ENCODE peak calls at places on chromosomes 5 and 9, in four cellular contexts. One of them, this sample, is unnamed.

GRCh38 chr9:8492034-8492433 is 692.5 kb upstream of the DMAC1 start:
- DNase-seq in hypothalamus: no peak
- DNase-seq in endothelial cell: no peak
- DNase-seq in HepG2: no peak
- DNase-seq in this sample: no peak

GRCh38 chr9:95077053-95077765 is 240.3 kb downstream of the FANCC start:
- DNase-seq in hypothalamus: no peak
- DNase-seq in endothelial cell: no peak
- DNase-seq in HepG2: no peak
- DNase-seq in this sample: no peak

GRCh38 chr9:69204869-69205268 is 30.8 kb downstream of the TJP2 start:
- DNase-seq in hypothalamus: no peak
- DNase-seq in endothelial cell: no peak
- DNase-seq in HepG2: peak; percentile 47
- DNase-seq in this sample: peak; percentile 18

GRCh38 chr5:138180183-138180782 is 1.4 kb downstream of the KIF20A start:
- DNase-seq in endothelial cell: peak; percentile 13
- DNase-seq in HepG2: peak; percentile 73
- DNase-seq in hypothalamus: no peak
- DNase-seq in this sample: no peak

GRCh38 chr5:142874537-142874936 is 104.4 kb downstream of the ARHGAP26 start:
- DNase-seq in hypothalamus: peak; percentile 9
- DNase-seq in endothelial cell: peak; percentile 67
- DNase-seq in HepG2: peak; percentile 67
- DNase-seq in this sample: no peak

GRCh38 chr5:146548781-146549449 is 32.9 kb upstream of the GPR151 start:
- DNase-seq in HepG2: no peak
- DNase-seq in hypothalamus: no peak
- DNase-seq in endothelial cell: no peak
- DNase-seq in this sample: no peak

GRCh38 chr9:115237383-115238087 is 119.6 kb upstream of the TNC start:
- DNase-seq in HepG2: no peak
- DNase-seq in endothelial cell: no peak
- DNase-seq in hypothalamus: no peak
- DNase-seq in this sample: no peak

GRCh38 chr9:79661279-79661678 is 89.5 kb downstream of the TLE4 start:
- DNase-seq in hypothalamus: no peak
- DNase-seq in endothelial cell: no peak
- DNase-seq in HepG2: no peak
- DNase-seq in this sample: no peak

GRCh38 chr9:2925016-2925415 is 81.1 kb upstream of the PUM3 start:
- DNase-seq in hypothalamus: no peak
- DNase-seq in endothelial cell: no peak
- DNase-seq in HepG2: no peak
- DNase-seq in this sample: no peak

GRCh38 chr5:159187674-159188164 is 21.6 kb downstream of the RNF145 start:
- DNase-seq in endothelial cell: no peak
- DNase-seq in hypothalamus: no peak
- DNase-seq in HepG2: no peak
- DNase-seq in this sample: no peak

GRCh38 chr5:89097103-89097502 is 214.1 kb upstream of the MEF2C start:
- DNase-seq in hypothalamus: no peak
- DNase-seq in HepG2: no peak
- DNase-seq in endothelial cell: no peak
- DNase-seq in this sample: no peak

GRCh38 chr5:160293901-160294561 is 18.3 kb downstream of the CCNJL start:
- DNase-seq in endothelial cell: no peak
- DNase-seq in HepG2: peak; percentile 9
- DNase-seq in hypothalamus: no peak
- DNase-seq in this sample: no peak

GRCh38 chr9:101333923-101334702 is 50.7 kb downstream of the BAAT start:
- DNase-seq in endothelial cell: no peak
- DNase-seq in HepG2: no peak
- DNase-seq in hypothalamus: no peak
- DNase-seq in this sample: no peak

GRCh38 chr5:147482426-147483196 is 27.3 kb downstream of the DPYSL3 start:
- DNase-seq in hypothalamus: no peak
- DNase-seq in endothelial cell: no peak
- DNase-seq in HepG2: no peak
- DNase-seq in this sample: no peak

GRCh38 chr9:81759680-81760215 is 70.4 kb upstream of the TLE1 start:
- DNase-seq in endothelial cell: no peak
- DNase-seq in hypothalamus: no peak
- DNase-seq in HepG2: peak; percentile 53
- DNase-seq in this sample: no peak

GRCh38 chr5:9716838-9717281 is 86.7 kb upstream of the TAS2R1 start:
- DNase-seq in hypothalamus: no peak
- DNase-seq in endothelial cell: no peak
- DNase-seq in HepG2: no peak
- DNase-seq in this sample: no peak

GRCh38 chr9:136292591-136293448 is 11.1 kb downstream of the CCDC187 start:
- DNase-seq in hypothalamus: no peak
- DNase-seq in endothelial cell: no peak
- DNase-seq in HepG2: no peak
- DNase-seq in this sample: no peak

GRCh38 chr9:109498195-109499060 is at the start of gene PTPN3:
- DNase-seq in hypothalamus: no peak
- DNase-seq in HepG2: no peak
- DNase-seq in endothelial cell: no peak
- DNase-seq in this sample: peak; percentile 21

GRCh38 chr9:94134629-94135028 is 50.4 kb downstream of the PTPDC1 start:
- DNase-seq in hypothalamus: no peak
- DNase-seq in HepG2: no peak
- DNase-seq in endothelial cell: no peak
- DNase-seq in this sample: no peak

GRCh38 chr9:132069046-132069898 is 10.4 kb downstream of the MED27 start:
- DNase-seq in endothelial cell: no peak
- DNase-seq in HepG2: no peak
- DNase-seq in hypothalamus: no peak
- DNase-seq in this sample: no peak

GRCh38 chr9:121201045-121201737 is 478 bp downstream of the RAB14 start:
- DNase-seq in hypothalamus: no peak
- DNase-seq in endothelial cell: peak; percentile 49
- DNase-seq in HepG2: no peak
- DNase-seq in this sample: peak; percentile 45

GRCh38 chr5:68315679-68316271 is 100.2 kb downstream of the PIK3R1 start:
- DNase-seq in hypothalamus: no peak
- DNase-seq in HepG2: no peak
- DNase-seq in endothelial cell: no peak
- DNase-seq in this sample: peak; percentile 10

GRCh38 chr5:60744682-60745081 is 44.7 kb upstream of the DEPDC1B start:
- DNase-seq in endothelial cell: no peak
- DNase-seq in hypothalamus: no peak
- DNase-seq in HepG2: no peak
- DNase-seq in this sample: no peak

GRCh38 chr9:106947097-106947496 is 84.1 kb downstream of the ZNF462 start:
- DNase-seq in endothelial cell: no peak
- DNase-seq in HepG2: no peak
- DNase-seq in hypothalamus: no peak
- DNase-seq in this sample: no peak

GRCh38 chr5:171667341-171668096 is 118.1 kb upstream of the SMIM23 start:
- DNase-seq in endothelial cell: no peak
- DNase-seq in HepG2: no peak
- DNase-seq in hypothalamus: no peak
- DNase-seq in this sample: peak; percentile 61

GRCh38 chr5:114223866-114224265 is 138.0 kb upstream of the KCNN2 start:
- DNase-seq in endothelial cell: peak; percentile 35
- DNase-seq in hypothalamus: no peak
- DNase-seq in HepG2: peak; percentile 21
- DNase-seq in this sample: no peak

GRCh38 chr5:176596689-176597416 is 13.1 kb downstream of the GPRIN1 start:
- DNase-seq in HepG2: no peak
- DNase-seq in endothelial cell: peak; percentile 61
- DNase-seq in hypothalamus: no peak
- DNase-seq in this sample: peak; percentile 75

GRCh38 chr5:9059920-9060691 is 485.8 kb downstream of the SEMA5A start:
- DNase-seq in HepG2: no peak
- DNase-seq in endothelial cell: no peak
- DNase-seq in hypothalamus: no peak
- DNase-seq in this sample: no peak

GRCh38 chr5:172299916-172300439 is 16.4 kb upstream of the UBTD2 start:
- DNase-seq in HepG2: no peak
- DNase-seq in hypothalamus: no peak
- DNase-seq in endothelial cell: no peak
- DNase-seq in this sample: no peak

GRCh38 chr5:154164182-154164581 is 26.4 kb upstream of the GALNT10 start:
- DNase-seq in hypothalamus: no peak
- DNase-seq in HepG2: no peak
- DNase-seq in endothelial cell: no peak
- DNase-seq in this sample: no peak

GRCh38 chr9:133375116-133375723 is 640 bp downstream of the SURF4 start:
- DNase-seq in endothelial cell: peak; percentile 36
- DNase-seq in HepG2: peak; percentile 67
- DNase-seq in hypothalamus: no peak
- DNase-seq in this sample: peak; percentile 35

GRCh38 chr9:127569819-127570401 is 42.2 kb upstream of the STXBP1 start:
- DNase-seq in HepG2: no peak
- DNase-seq in hypothalamus: no peak
- DNase-seq in endothelial cell: no peak
- DNase-seq in this sample: no peak

GRCh38 chr9:135036861-135037465 is 50.5 kb upstream of the OLFM1 start:
- DNase-seq in hypothalamus: no peak
- DNase-seq in HepG2: no peak
- DNase-seq in endothelial cell: no peak
- DNase-seq in this sample: no peak

GRCh38 chr5:145521523-145521922 is 313.6 kb downstream of the PRELID2 start:
- DNase-seq in HepG2: no peak
- DNase-seq in hypothalamus: no peak
- DNase-seq in endothelial cell: no peak
- DNase-seq in this sample: no peak

GRCh38 chr9:121914017-121914595 is 179.0 kb downstream of the TTLL11 start:
- DNase-seq in HepG2: no peak
- DNase-seq in endothelial cell: no peak
- DNase-seq in hypothalamus: no peak
- DNase-seq in this sample: no peak

GRCh38 chr5:138275379-138275782 is 960 bp upstream of the GFRA3 start:
- DNase-seq in endothelial cell: no peak
- DNase-seq in HepG2: peak; percentile 7
- DNase-seq in hypothalamus: no peak
- DNase-seq in this sample: no peak

GRCh38 chr9:69951411-69951810 is 92.2 kb upstream of the MAMDC2 start:
- DNase-seq in endothelial cell: no peak
- DNase-seq in hypothalamus: no peak
- DNase-seq in HepG2: no peak
- DNase-seq in this sample: no peak